ENCODE peak calls at places on chromosomes 1 and 21, in ten cellular contexts. M is psoas muscle, K is GM10248, V is MCF 10A, R is right lobe of liver, U is cardiac muscle cell, C is transverse colon, X is GM13976, Z is stomach, L is K562. F is an unnamed sample.

GRCh38 chr1:17669305-17669704 is 85.8 kb upstream of the ACTL8 start:
- DNase-seq in M (no peak), K (no peak), V (no peak), R (no peak), U (no peak), C (no peak), X (no peak), Z (no peak), L (no peak), F (no peak)

GRCh38 chr1:111032295-111032897 is 68.7 kb upstream of the LRIF1 start:
- DNase-seq in M (no peak), K (peak), V (peak), R (no peak), U (peak), C (peak), X (peak), Z (no peak), L (peak), F (peak)

GRCh38 chr1:31783846-31784245 is 19.7 kb upstream of the ADGRB2 start:
- DNase-seq in M (peak), K (no peak), V (no peak), R (no peak), U (no peak), C (no peak), X (no peak), Z (no peak), L (no peak), F (no peak)

GRCh38 chr1:39657923-39658485 is 13.9 kb downstream of the NT5C1A start:
- DNase-seq in M (peak), K (peak), V (peak), R (peak), U (peak), C (peak), X (peak), Z (peak), L (peak), F (peak)

GRCh38 chr21:45427331-45428271 is 22.6 kb downstream of the COL18A1 start:
- DNase-seq in M (peak), K (no peak), V (peak), R (no peak), U (peak), C (peak), X (no peak), Z (peak), L (peak), F (no peak)

GRCh38 chr1:19495000-19495656 is 9.8 kb upstream of the CAPZB start:
- DNase-seq in M (no peak), K (no peak), V (no peak), R (no peak), U (peak), C (no peak), X (no peak), Z (no peak), L (peak), F (no peak)

GRCh38 chr1:34681481-34682451 is 73.1 kb upstream of the GJB5 start:
- DNase-seq in M (no peak), K (peak), V (peak), R (peak), U (peak), C (peak), X (peak), Z (peak), L (peak), F (peak)

GRCh38 chr1:15424146-15424667 is 14.0 kb upstream of the CTRC start:
- DNase-seq in M (peak), K (no peak), V (no peak), R (peak), U (no peak), C (peak), X (no peak), Z (peak), L (peak), F (no peak)

GRCh38 chr1:158930504-158930903 is 848 bp upstream of the PYHIN1 start:
- DNase-seq in M (no peak), K (no peak), V (no peak), R (no peak), U (no peak), C (peak), X (no peak), Z (no peak), L (no peak), F (no peak)

GRCh38 chr1:196910208-196910607 is 22.4 kb downstream of the CFHR4 start:
- DNase-seq in M (no peak), K (no peak), V (peak), R (no peak), U (no peak), C (no peak), X (no peak), Z (no peak), L (no peak), F (no peak)

GRCh38 chr1:71053146-71053545 is 5.5 kb upstream of the PTGER3 start:
- DNase-seq in M (no peak), K (no peak), V (peak), R (no peak), U (no peak), C (no peak), X (no peak), Z (no peak), L (no peak), F (no peak)

GRCh38 chr1:15178571-15179484 is 25.3 kb downstream of the TMEM51 start:
- DNase-seq in M (no peak), K (no peak), V (peak), R (no peak), U (peak), C (no peak), X (no peak), Z (no peak), L (no peak), F (peak)

GRCh38 chr1:241592273-241592958 is 47.8 kb downstream of the CHML start:
- DNase-seq in M (no peak), K (no peak), V (peak), R (no peak), U (no peak), C (no peak), X (peak), Z (no peak), L (no peak), F (no peak)

GRCh38 chr1:176745945-176746344 is 283.0 kb downstream of the PAPPA2 start:
- DNase-seq in M (no peak), K (no peak), V (peak), R (no peak), U (no peak), C (no peak), X (no peak), Z (no peak), L (no peak), F (no peak)

GRCh38 chr21:41761211-41762181 is 5.4 kb downstream of the RIPK4 start:
- DNase-seq in M (peak), K (no peak), V (peak), R (peak), U (peak), C (no peak), X (no peak), Z (peak), L (no peak), F (no peak)

GRCh38 chr1:10519016-10519417 is 44.3 kb downstream of the PEX14 start:
- DNase-seq in M (no peak), K (no peak), V (no peak), R (peak), U (no peak), C (no peak), X (no peak), Z (peak), L (no peak), F (no peak)

GRCh38 chr1:25173809-25174320 is 58.4 kb downstream of the SYF2 start:
- DNase-seq in M (no peak), K (no peak), V (no peak), R (no peak), U (no peak), C (no peak), X (no peak), Z (no peak), L (no peak), F (no peak)

GRCh38 chr1:33971018-33971710 is 107.3 kb downstream of the HMGB4 start:
- DNase-seq in M (no peak), K (no peak), V (no peak), R (no peak), U (peak), C (no peak), X (no peak), Z (no peak), L (no peak), F (no peak)

GRCh38 chr1:190667914-190668313 is 190.2 kb upstream of the BRINP3 start:
- DNase-seq in M (no peak), K (no peak), V (peak), R (no peak), U (no peak), C (no peak), X (no peak), Z (no peak), L (no peak), F (no peak)

GRCh38 chr1:180229483-180230415 is at the start of gene LHX4:
- DNase-seq in M (no peak), K (peak), V (peak), R (no peak), U (peak), C (no peak), X (peak), Z (no peak), L (peak), F (peak)

GRCh38 chr1:226148121-226148648 is 38.4 kb downstream of the ACBD3 start:
- DNase-seq in M (no peak), K (no peak), V (no peak), R (no peak), U (no peak), C (no peak), X (no peak), Z (no peak), L (no peak), F (no peak)

GRCh38 chr1:205121660-205122488 is at the start of gene RBBP5:
- DNase-seq in M (peak), K (peak), V (peak), R (peak), U (peak), C (peak), X (peak), Z (peak), L (peak), F (peak)

GRCh38 chr1:200428482-200429205 is 18.8 kb upstream of the ZNF281 start:
- DNase-seq in M (no peak), K (no peak), V (peak), R (no peak), U (peak), C (no peak), X (no peak), Z (no peak), L (no peak), F (no peak)

GRCh38 chr1:223492044-223492443 is 98.8 kb downstream of the CCDC185 start:
- DNase-seq in M (no peak), K (no peak), V (peak), R (no peak), U (no peak), C (no peak), X (no peak), Z (no peak), L (no peak), F (no peak)

GRCh38 chr1:11227106-11228077 is 35.0 kb downstream of the MTOR start:
- DNase-seq in M (no peak), K (peak), V (no peak), R (no peak), U (peak), C (no peak), X (peak), Z (no peak), L (peak), F (no peak)

GRCh38 chr1:109619655-109620395 is at the start of gene AMPD2:
- DNase-seq in M (peak), K (peak), V (peak), R (peak), U (peak), C (peak), X (peak), Z (peak), L (peak), F (peak)

DNA sequence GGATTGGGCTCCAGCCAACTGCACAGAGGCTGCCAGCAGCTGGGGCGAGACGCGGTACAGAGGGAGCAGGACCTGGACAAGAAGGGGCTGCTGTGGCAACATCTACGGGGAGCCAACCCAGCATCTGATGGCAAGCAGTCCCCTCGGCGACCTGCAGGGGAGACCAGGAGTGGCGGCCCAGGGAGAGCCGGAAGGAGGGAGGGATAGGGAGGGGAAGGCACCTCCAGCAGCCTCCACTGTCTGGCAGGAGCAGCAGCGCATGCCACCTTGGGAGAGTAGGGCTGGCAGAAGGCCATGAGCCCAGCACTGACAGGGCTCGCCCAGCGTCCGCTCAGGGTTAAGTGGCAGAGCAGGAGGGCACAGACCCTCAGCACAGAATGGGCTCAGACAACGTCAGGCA is 17.3 kb downstream of the CHD5 start:
- DNase-seq in M (no peak), K (no peak), V (no peak), R (no peak), U (no peak), C (no peak), X (no peak), Z (no peak), L (no peak), F (no peak)
- TF ChIP-seq CTCF in M (no peak), K (no peak), V (peak), R (no peak), U (no peak), C (no peak), X (no peak), Z (no peak), L (no peak), F (peak)

GRCh38 chr1:107147813-107148212 is 7.0 kb downstream of the NTNG1 start:
- DNase-seq in M (no peak), K (no peak), V (no peak), R (no peak), U (no peak), C (no peak), X (no peak), Z (no peak), L (no peak), F (no peak)

GRCh38 chr1:107152332-107152731 is 11.5 kb downstream of the NTNG1 start:
- DNase-seq in M (no peak), K (no peak), V (no peak), R (no peak), U (no peak), C (no peak), X (no peak), Z (no peak), L (no peak), F (no peak)

GRCh38 chr1:107153033-107153432 is 12.2 kb downstream of the NTNG1 start:
- DNase-seq in M (no peak), K (no peak), V (peak), R (no peak), U (no peak), C (no peak), X (no peak), Z (no peak), L (no peak), F (no peak)
- TF ChIP-seq CTCF in M (no peak), K (peak), V (peak), R (no peak), U (no peak), C (no peak), X (peak), Z (no peak), L (no peak), F (no peak)

GRCh38 chr1:156591181-156591431 is 470 bp upstream of the NAXE start:
- DNase-seq in M (no peak), K (no peak), V (no peak), R (no peak), U (no peak), C (no peak), X (no peak), Z (no peak), L (peak), F (no peak)
- TF ChIP-seq CTCF in M (no peak), K (no peak), V (no peak), R (no peak), U (no peak), C (no peak), X (no peak), Z (no peak), L (no peak), F (no peak)

GRCh38 chr1:146032613-146033219 is 11.2 kb upstream of the HJV start:
- DNase-seq in M (no peak), K (peak), V (peak), R (no peak), U (peak), C (no peak), X (peak), Z (no peak), L (peak), F (no peak)
- TF ChIP-seq CTCF in M (peak), K (peak), V (peak), R (peak), U (peak), C (peak), X (peak), Z (peak), L (peak), F (peak)

GRCh38 chr1:84885469-84885868 is 7.5 kb downstream of the LPAR3 start:
- DNase-seq in M (no peak), K (no peak), V (no peak), R (no peak), U (no peak), C (no peak), X (no peak), Z (no peak), L (no peak), F (no peak)

GRCh38 chr1:84883286-84883685 is 9.7 kb downstream of the LPAR3 start:
- DNase-seq in M (no peak), K (no peak), V (no peak), R (no peak), U (peak), C (no peak), X (no peak), Z (no peak), L (no peak), F (no peak)

GRCh38 chr1:84888753-84889152 is 4.3 kb downstream of the LPAR3 start:
- DNase-seq in M (no peak), K (no peak), V (no peak), R (no peak), U (no peak), C (peak), X (no peak), Z (no peak), L (no peak), F (no peak)

GRCh38 chr1:84887261-84887934 is 5.6 kb downstream of the LPAR3 start:
- DNase-seq in M (no peak), K (no peak), V (peak), R (no peak), U (peak), C (no peak), X (no peak), Z (no peak), L (no peak), F (no peak)

GRCh38 chr1:84884671-84885389 is 8.2 kb downstream of the LPAR3 start:
- DNase-seq in M (no peak), K (no peak), V (peak), R (no peak), U (peak), C (no peak), X (no peak), Z (no peak), L (no peak), F (no peak)
- TF ChIP-seq CTCF in M (no peak), K (no peak), V (no peak), R (no peak), U (peak), C (no peak), X (no peak), Z (no peak), L (no peak), F (no peak)

F was measured in endothelial cell.